ENCODE peak calls at places on chromosomes 7 and 10, in four cellular contexts. X is WTC11, M is HepG2, Q is K562. V is an unnamed sample.
A peak's percentile ranks its signal among the peaks of the same experiment; 100 is the strongest.

GRCh38 chr10:94218496-94219183 is 144.1 kb downstream of the NOC3L start:
- DNase-seq in Q (no peak), M (no peak), X (no peak), V (no peak)

GRCh38 chr7:152081088-152081487 is 55.6 kb downstream of the GALNT11 start:
- DNase-seq in M (peak; percentile 95), Q (no peak), X (no peak), V (no peak)

GRCh38 chr7:130879191-130879590 is 145.2 kb upstream of the KLF14 start:
- DNase-seq in M (no peak), X (no peak), Q (no peak), V (no peak)

GRCh38 chr10:70228503-70228902 is 4.7 kb downstream of the PPA1 start:
- DNase-seq in Q (no peak), M (no peak), X (no peak), V (no peak)

GRCh38 chr10:102102421-102102820 is 17.7 kb downstream of the LDB1 start:
- DNase-seq in X (no peak), M (no peak), Q (no peak), V (no peak)

GRCh38 chr10:78415111-78415510 is 381.4 kb downstream of the RPS24 start:
- DNase-seq in M (no peak), Q (no peak), X (no peak), V (no peak)

GRCh38 chr7:129775695-129776396 is 164.3 kb downstream of the NRF1 start:
- DNase-seq in M (no peak), Q (no peak), X (peak; percentile 69), V (peak; percentile 33)

GRCh38 chr10:114103286-114103685 is 59.6 kb downstream of the ADRB1 start:
- DNase-seq in M (peak; percentile 46), X (no peak), Q (peak; percentile 29), V (peak; percentile 68)

GRCh38 chr7:112420236-112420945 is 29.9 kb upstream of the IFRD1 start:
- DNase-seq in M (peak; percentile 74), Q (no peak), X (no peak), V (no peak)

GRCh38 chr10:103854687-103855423 is 521 bp downstream of the SH3PXD2A start:
- DNase-seq in Q (no peak), X (peak; percentile 53), M (no peak), V (peak; percentile 65)

GRCh38 chr7:27130540-27131389 is at the start of gene HOXA4:
- DNase-seq in X (peak; percentile 86), M (peak; percentile 77), Q (no peak), V (peak; percentile 82)

GRCh38 chr10:127071126-127071525 is 125.3 kb downstream of the INSYN2A start:
- DNase-seq in X (no peak), M (no peak), Q (no peak), V (no peak)
- TF ChIP-seq FOXJ3 in X (no peak), M (no peak), Q (no peak), V (no peak)

GRCh38 chr10:127322286-127322685 is 125.9 kb upstream of the INSYN2A start:
- DNase-seq in X (no peak), M (no peak), Q (no peak), V (no peak)
- TF ChIP-seq FOXJ3 in X (no peak), M (no peak), Q (no peak), V (no peak)

DNA sequence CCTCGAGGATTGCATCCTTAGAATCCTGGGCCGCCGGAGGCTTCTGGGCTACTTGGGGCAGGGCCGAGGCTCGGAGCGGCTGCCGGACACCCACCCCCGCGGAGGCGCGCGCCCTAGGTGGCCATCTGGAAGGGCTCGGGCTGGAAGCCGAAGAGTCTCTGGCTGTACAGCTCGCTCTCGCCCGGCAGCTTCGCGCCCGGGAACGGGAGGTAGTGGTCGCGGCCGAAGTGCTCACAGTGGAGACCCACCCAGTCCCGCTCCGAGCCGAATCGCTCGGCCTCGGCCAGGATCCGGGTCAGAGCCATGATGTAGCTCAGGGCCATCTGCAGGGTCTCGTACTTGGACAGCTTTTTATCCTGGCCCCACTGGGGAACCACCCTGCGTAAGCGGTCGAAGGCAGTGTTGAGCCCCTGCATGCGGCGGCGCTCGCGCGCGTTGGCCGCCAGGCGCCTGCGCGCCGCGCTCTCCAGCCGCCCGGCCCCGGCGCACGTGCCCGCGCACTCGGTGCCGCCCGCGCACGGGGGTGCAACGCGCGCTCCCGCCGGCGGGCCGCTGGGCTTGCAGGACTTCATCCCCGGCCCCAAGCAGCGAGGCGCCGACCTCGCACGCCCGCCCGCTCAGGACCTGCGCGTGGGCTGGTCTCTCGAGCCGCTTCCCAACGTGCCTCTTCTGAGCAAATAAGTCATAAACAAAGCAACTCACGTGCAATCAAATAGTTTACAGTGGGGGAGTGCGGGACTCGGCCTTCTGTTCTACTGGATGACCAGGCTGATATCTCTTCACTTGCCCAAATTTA is 609 bp downstream of the ATOH7 start:
- DNase-seq in M (peak; percentile 30), Q (peak; percentile 71), X (peak; percentile 76), V (peak; percentile 98)
- TF ChIP-seq FOXJ3 in M (no peak), Q (no peak), X (no peak), V (no peak)

GRCh38 chr7:29764227-29764626 is 42.1 kb upstream of the WIPF3 start:
- DNase-seq in M (no peak), Q (peak; percentile 34), X (peak; percentile 61), V (peak; percentile 20)
- TF ChIP-seq FOXJ3 in M (no peak), Q (no peak), X (no peak), V (no peak)

GRCh38 chr10:97197030-97197500 is 11.3 kb upstream of the SLIT1 start:
- DNase-seq in X (no peak), M (no peak), Q (peak; percentile 6), V (no peak)

GRCh38 chr10:97195654-97196212 is 10.0 kb upstream of the SLIT1 start:
- DNase-seq in X (no peak), M (no peak), Q (no peak), V (peak; percentile 58)

GRCh38 chr10:97200616-97201015 is 14.9 kb upstream of the SLIT1 start:
- DNase-seq in Q (no peak), M (no peak), X (no peak), V (no peak)

GRCh38 chr10:97192952-97193435 is 7.2 kb upstream of the SLIT1 start:
- DNase-seq in M (no peak), Q (no peak), X (no peak), V (no peak)

DNA sequence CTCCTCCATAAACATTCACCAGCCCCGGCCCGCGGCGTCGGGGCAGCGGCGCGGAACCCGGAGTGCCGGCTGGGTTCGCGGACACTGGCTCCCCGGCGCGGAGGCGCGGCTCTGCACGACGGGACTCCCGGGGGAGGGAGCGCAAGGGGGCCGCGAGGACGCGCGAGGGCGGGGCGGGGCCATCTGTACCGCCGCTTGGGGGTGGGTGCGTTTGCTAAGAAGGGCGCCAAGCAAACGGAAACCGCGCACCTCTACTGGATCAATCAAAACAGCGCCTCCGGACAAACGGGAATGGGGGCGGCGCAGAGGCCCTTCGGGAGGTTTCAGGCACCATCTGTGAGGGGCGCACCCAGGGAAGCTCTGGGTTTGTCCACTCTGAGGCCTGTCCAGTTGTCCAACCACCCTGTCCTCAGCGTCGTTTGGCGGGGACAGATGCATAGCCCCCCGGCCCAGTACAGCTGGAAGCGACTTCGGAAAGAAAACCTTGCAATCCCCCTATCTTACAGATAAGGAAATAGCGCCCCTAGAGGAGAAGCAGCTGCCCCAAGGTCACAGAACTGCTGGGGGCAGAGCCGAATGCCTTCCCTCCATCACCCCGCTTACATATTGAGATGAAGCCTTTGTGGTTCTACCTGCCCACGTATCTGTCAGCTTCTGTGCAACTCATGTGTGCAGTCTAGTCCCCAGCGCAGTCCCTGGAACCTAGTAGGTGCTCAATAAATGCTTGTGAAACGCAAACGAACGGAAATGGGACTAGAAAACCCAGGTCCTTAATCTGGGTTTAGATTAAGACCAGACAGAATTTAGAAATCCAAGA is 10.7 kb upstream of the SLIT1 start:
- DNase-seq in X (peak; percentile 78), M (peak; percentile 47), Q (peak; percentile 69), V (peak; percentile 90)
- TF ChIP-seq FOXJ3 in X (no peak), M (no peak), Q (no peak), V (no peak)

GRCh38 chr7:21962677-21963076 is 17.0 kb upstream of the CDCA7L start:
- DNase-seq in X (no peak), M (no peak), Q (no peak), V (no peak)

GRCh38 chr7:21965318-21965717 is 19.6 kb upstream of the CDCA7L start:
- DNase-seq in X (no peak), M (no peak), Q (no peak), V (no peak)

GRCh38 chr7:21967500-21968099 is 21.9 kb upstream of the CDCA7L start:
- DNase-seq in X (no peak), M (no peak), Q (peak; percentile 9), V (no peak)

GRCh38 chr7:21969822-21970221 is 24.1 kb upstream of the CDCA7L start:
- DNase-seq in M (no peak), X (no peak), Q (no peak), V (no peak)

DNA sequence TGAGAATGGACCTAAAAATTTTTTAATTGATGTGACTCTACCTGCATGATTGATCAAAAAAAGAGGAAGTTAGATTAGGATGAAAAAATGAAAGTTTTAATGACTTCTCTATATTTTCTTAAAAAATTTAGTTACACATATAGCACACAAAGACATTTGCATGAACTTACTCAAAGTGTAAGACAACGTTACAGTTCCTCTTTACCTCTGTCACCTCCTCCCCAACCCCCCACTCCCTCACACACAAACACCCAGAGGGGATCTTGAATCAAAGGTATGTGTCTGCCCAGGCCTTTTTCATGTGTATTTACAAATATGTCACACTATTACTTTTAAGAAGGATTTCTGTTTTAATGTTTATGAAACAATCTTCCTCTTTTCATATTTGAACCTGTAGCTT is 20.6 kb upstream of the CDCA7L start:
- DNase-seq in X (no peak), Q (no peak), M (no peak), V (no peak)
- TF ChIP-seq FOXJ3 in X (no peak), Q (no peak), M (no peak), V (no peak)

GRCh38 chr10:28296023-28296422 is 6.8 kb downstream of the MPP7 start:
- DNase-seq in M (no peak), X (no peak), Q (no peak), V (no peak)
- TF ChIP-seq FOXJ3 in M (no peak), X (no peak), Q (no peak), V (no peak)

GRCh38 chr10:131946880-131947279 is 34.8 kb downstream of the BNIP3 start:
- DNase-seq in M (no peak), Q (no peak), X (no peak), V (no peak)
- TF ChIP-seq FOXJ3 in M (no peak), Q (no peak), X (no peak), V (no peak)

GRCh38 chr10:22042557-22043326 is 39.2 kb upstream of the DNAJC1 start:
- DNase-seq in Q (peak; percentile 78), X (peak; percentile 26), M (no peak), V (no peak)
- TF ChIP-seq FOXJ3 in Q (no peak), X (no peak), M (no peak), V (no peak)